ENCODE peak calls at places on chromosomes 6 and 20, in six cellular contexts. U, C, D, Q, A and P are unnamed samples.

GRCh38 chr20:5933802-5934436 is 16.4 kb downstream of the TRMT6 start:
- DNase-seq in U (no peak), C (peak), D (no peak), Q (no peak), A (no peak), P (no peak)

GRCh38 chr20:36098364-36098763 is 56.2 kb upstream of the EPB41L1 start:
- DNase-seq in U (no peak), C (peak), D (peak), Q (peak), A (no peak), P (no peak)

GRCh38 chr20:57130160-57130772 is 136.2 kb downstream of the BMP7 start:
- DNase-seq in U (no peak), C (no peak), D (no peak), Q (no peak), A (no peak), P (no peak)

GRCh38 chr6:3715285-3715684 is 36.2 kb downstream of the PXDC1 start:
- DNase-seq in U (no peak), C (no peak), D (no peak), Q (no peak), A (no peak), P (no peak)

GRCh38 chr6:39102024-39102820 is 12.8 kb downstream of the SAYSD1 start:
- DNase-seq in U (no peak), C (peak), D (peak), Q (peak), A (no peak), P (peak)

GRCh38 chr6:131914234-131914633 is 36.9 kb downstream of the CCN2 start:
- DNase-seq in U (no peak), C (peak), D (peak), Q (no peak), A (no peak), P (no peak)

GRCh38 chr6:10963113-10963512 is 76.3 kb downstream of the SYCP2L start:
- DNase-seq in U (no peak), C (no peak), D (peak), Q (no peak), A (no peak), P (no peak)

GRCh38 chr20:15220009-15220656 is 882.7 kb upstream of the FLRT3 start:
- DNase-seq in U (no peak), C (peak), D (peak), Q (no peak), A (no peak), P (no peak)

GRCh38 chr6:135227349-135227748 is 46.2 kb downstream of the MYB start:
- DNase-seq in U (no peak), C (no peak), D (no peak), Q (no peak), A (no peak), P (no peak)

GRCh38 chr6:104118274-104118673 is 741.4 kb downstream of the HACE1 start:
- DNase-seq in U (no peak), C (peak), D (peak), Q (no peak), A (no peak), P (no peak)

GRCh38 chr6:166751051-166751595 is 124.1 kb upstream of the RPS6KA2 start:
- DNase-seq in U (no peak), C (no peak), D (no peak), Q (no peak), A (no peak), P (no peak)

GRCh38 chr20:58558483-58559367 is 43.5 kb upstream of the APCDD1L start:
- DNase-seq in U (no peak), C (no peak), D (no peak), Q (no peak), A (no peak), P (no peak)
- TF ChIP-seq CTCF in U (no peak), C (no peak), D (no peak), Q (no peak), A (no peak), P (no peak)

GRCh38 chr6:89242574-89243330 is 25.6 kb upstream of the GABRR1 start:
- DNase-seq in U (no peak), C (peak), D (peak), Q (no peak), A (no peak), P (peak)
- TF ChIP-seq CTCF in U (peak), C (peak), D (peak), Q (no peak), A (peak), P (peak)

GRCh38 chr6:128725271-128726233 is 157.4 kb upstream of the LAMA2 start:
- DNase-seq in U (no peak), C (peak), D (peak), Q (no peak), A (no peak), P (peak)

GRCh38 chr6:128736780-128737179 is 146.2 kb upstream of the LAMA2 start:
- DNase-seq in U (no peak), C (no peak), D (no peak), Q (no peak), A (no peak), P (no peak)

GRCh38 chr6:128727500-128727899 is 155.4 kb upstream of the LAMA2 start:
- DNase-seq in U (no peak), C (no peak), D (no peak), Q (no peak), A (no peak), P (no peak)

GRCh38 chr6:128731249-128732165 is 151.4 kb upstream of the LAMA2 start:
- DNase-seq in U (no peak), C (peak), D (peak), Q (no peak), A (no peak), P (peak)
- TF ChIP-seq CTCF in U (peak), C (peak), D (peak), Q (peak), A (peak), P (peak)

DNA sequence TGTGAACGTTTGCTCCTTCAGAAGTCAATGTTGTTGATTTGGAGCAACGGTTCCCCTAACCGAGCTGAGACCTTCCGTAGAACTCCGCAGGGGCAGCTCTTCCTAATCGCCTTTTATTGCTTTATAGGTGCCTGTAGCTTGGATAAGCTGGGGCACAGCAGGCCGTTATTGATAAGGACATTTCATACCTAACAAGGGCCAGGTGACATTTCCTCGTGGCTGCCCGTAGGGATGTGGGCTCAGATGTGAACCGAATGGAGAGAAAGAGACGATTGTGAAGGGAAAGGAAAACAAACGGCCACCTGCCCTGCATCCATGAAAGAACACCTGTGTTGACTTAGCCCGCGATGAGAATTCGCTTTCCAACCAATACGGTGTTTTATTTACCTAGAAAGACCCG is 53.3 kb upstream of the DACT2 start:
- DNase-seq in U (no peak), C (no peak), D (no peak), Q (peak), A (no peak), P (no peak)
- TF ChIP-seq CTCF in U (no peak), C (no peak), D (no peak), Q (no peak), A (no peak), P (no peak)

DNA sequence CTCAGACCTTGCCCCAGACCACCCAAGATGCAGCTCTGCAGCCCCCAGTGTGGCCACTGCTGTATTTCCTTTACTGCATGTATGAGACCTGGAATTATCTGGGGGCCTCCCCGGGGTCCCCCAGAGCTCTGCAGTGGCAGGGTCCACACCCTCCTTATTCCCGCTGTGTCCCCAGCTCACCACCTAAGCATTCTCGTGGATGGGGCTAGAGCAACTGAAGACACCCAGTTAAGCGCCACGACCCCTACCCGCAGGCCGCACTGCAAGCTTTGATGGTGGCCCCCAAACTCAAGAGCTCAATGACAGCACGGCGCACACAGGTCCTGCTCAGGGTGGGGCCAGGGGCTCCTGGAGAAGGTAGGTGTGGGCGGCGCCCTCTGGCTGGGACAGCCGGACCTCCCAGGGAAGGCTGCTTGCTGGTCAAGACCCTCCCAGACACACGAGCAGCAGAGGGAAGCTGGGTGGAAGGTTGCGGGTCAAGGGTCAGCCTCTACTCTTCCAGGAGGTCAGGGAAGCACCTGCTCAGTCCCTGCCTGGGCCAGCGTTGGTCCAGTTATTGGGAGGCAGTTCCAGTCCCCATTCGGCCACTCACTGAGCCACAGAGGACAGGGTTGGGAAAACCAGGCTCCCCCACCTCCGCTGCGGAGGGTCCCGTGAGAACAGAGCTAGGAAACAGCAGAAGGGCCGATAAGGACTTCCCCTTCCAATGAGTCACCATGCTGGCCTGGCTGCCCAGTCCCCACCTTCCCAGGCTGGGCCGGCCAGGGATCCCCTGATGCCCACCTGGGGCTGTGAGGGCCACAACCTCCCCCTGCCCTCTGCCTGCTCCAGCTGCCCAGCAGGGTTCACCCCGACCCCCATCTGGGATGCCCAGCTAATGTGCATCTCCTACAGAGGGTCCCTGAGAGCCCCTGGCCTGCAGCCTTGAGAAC is 2.9 kb downstream of the LAMA5 start:
- DNase-seq in U (no peak), C (peak), D (no peak), Q (no peak), A (peak), P (no peak)
- TF ChIP-seq CTCF in U (no peak), C (no peak), D (no peak), Q (no peak), A (no peak), P (no peak)

GRCh38 chr20:44431502-44432234 is 44.0 kb upstream of the TTPAL start:
- DNase-seq in U (no peak), C (no peak), D (no peak), Q (no peak), A (no peak), P (no peak)
- TF ChIP-seq CTCF in U (no peak), C (no peak), D (no peak), Q (no peak), A (no peak), P (no peak)

GRCh38 chr6:146050168-146050567 is 21.3 kb downstream of the GRM1 start:
- DNase-seq in U (no peak), C (no peak), D (no peak), Q (no peak), A (no peak), P (no peak)
- TF ChIP-seq CTCF in U (no peak), C (no peak), D (no peak), Q (no peak), A (no peak), P (no peak)

GRCh38 chr6:303263-303662 is 11.0 kb downstream of the DUSP22 start:
- DNase-seq in U (no peak), C (no peak), D (no peak), Q (no peak), A (no peak), P (no peak)

GRCh38 chr6:302760-303159 is 10.5 kb downstream of the DUSP22 start:
- DNase-seq in U (no peak), C (no peak), D (no peak), Q (no peak), A (no peak), P (no peak)

GRCh38 chr6:305371-306206 is 13.3 kb downstream of the DUSP22 start:
- DNase-seq in U (no peak), C (no peak), D (no peak), Q (no peak), A (no peak), P (no peak)

GRCh38 chr6:304833-305370 is 12.6 kb downstream of the DUSP22 start:
- DNase-seq in U (no peak), C (no peak), D (no peak), Q (no peak), A (no peak), P (no peak)

GRCh38 chr6:303948-304558 is 11.8 kb downstream of the DUSP22 start:
- DNase-seq in U (no peak), C (no peak), D (no peak), Q (no peak), A (no peak), P (no peak)
- TF ChIP-seq CTCF in U (no peak), C (no peak), D (no peak), Q (no peak), A (no peak), P (no peak)